ENCODE peak calls at places on chromosome 11, in four cellular contexts. Q is GM12878, F is SK-N-SH, T is HCT116. X is an unnamed sample.

GRCh38 chr11:115078461-115079438 is 400.4 kb downstream of the NXPE2 start:
- DNase-seq in Q (no peak), F (no peak), T (no peak), X (no peak)

GRCh38 chr11:1817511-1817910 is 17.3 kb upstream of the SYT8 start:
- DNase-seq in Q (no peak), F (no peak), T (no peak), X (no peak)

GRCh38 chr11:112776834-112777793 is 184.1 kb upstream of the NCAM1 start:
- DNase-seq in Q (no peak), F (peak), T (no peak), X (no peak)

GRCh38 chr11:130786987-130787688 is 129.1 kb downstream of the SNX19 start:
- DNase-seq in Q (no peak), F (no peak), T (no peak), X (peak)

GRCh38 chr11:7020183-7020917 is at the start of the genes NLRP14 and ZNF214:
- DNase-seq in Q (no peak), F (peak), T (peak), X (peak)

GRCh38 chr11:1762537-1763302 is 1.0 kb downstream of the CTSD start:
- DNase-seq in Q (no peak), F (no peak), T (peak), X (peak)

GRCh38 chr11:30585892-30586250 is 282 bp downstream of the MPPED2 start:
- DNase-seq in Q (no peak), F (peak), T (no peak), X (peak)

GRCh38 chr11:64268687-64269379 is 15.6 kb downstream of the BAD start:
- DNase-seq in Q (no peak), F (peak), T (no peak), X (no peak)

GRCh38 chr11:35344990-35345655 is 74.2 kb downstream of the SLC1A2 start:
- DNase-seq in Q (no peak), F (no peak), T (no peak), X (no peak)

GRCh38 chr11:109735139-109735538 is 313.1 kb downstream of the C11orf87 start:
- DNase-seq in Q (no peak), F (no peak), T (no peak), X (no peak)

GRCh38 chr11:69640995-69641581 is at the start of gene CCND1:
- DNase-seq in Q (no peak), F (peak), T (peak), X (peak)

GRCh38 chr11:96156379-96156722 is 186.6 kb downstream of the MAML2 start:
- DNase-seq in Q (no peak), F (no peak), T (no peak), X (no peak)
- TF ChIP-seq JUND in Q (no peak), F (no peak), T (no peak), X (no peak)

DNA sequence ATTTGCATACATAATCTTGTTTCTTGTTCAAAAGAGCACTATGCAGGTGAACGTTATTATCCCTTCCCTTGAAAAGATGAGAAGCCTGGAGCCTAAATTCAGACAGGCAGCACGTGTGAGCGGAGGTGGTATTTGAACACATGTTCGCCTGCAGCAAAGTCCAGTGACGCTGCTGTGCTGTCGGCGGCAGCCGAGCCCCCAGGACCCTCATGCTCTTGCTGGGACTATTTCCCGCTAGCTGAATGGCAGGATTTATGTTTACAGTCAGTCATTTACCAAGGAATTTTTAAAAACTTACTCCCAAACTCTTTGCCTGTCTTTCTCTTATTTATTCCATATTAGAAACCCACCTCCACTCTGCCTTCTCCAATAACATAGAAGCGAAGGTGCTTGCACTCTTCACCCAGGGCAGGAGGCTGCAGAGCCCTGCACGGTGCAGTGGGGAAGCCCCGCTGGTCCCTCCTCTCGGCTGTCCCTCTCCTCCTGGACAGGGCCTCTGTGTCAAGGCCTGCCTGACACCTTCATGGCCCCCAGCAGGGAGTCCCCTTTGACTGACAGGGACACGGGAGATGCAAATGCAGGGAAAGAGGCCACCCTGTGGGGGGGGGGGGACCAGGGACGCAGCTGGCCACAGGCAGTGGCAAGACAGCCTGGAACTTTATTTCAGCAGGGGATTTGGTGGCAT is 528.5 kb upstream of the B3GAT1 start:
- DNase-seq in Q (no peak), F (no peak), T (no peak), X (no peak)
- TF ChIP-seq JUND in Q (no peak), F (no peak), T (no peak), X (no peak)

GRCh38 chr11:8094656-8095055 is 13.6 kb downstream of the TUB start:
- DNase-seq in Q (no peak), F (no peak), T (no peak), X (no peak)

GRCh38 chr11:8090756-8091155 is 9.7 kb downstream of the TUB start:
- DNase-seq in Q (no peak), F (peak), T (peak), X (no peak)

GRCh38 chr11:8093931-8094575 is 13.0 kb downstream of the TUB start:
- DNase-seq in Q (no peak), F (no peak), T (no peak), X (no peak)

GRCh38 chr11:8091671-8092070 is 10.7 kb downstream of the TUB start:
- DNase-seq in Q (no peak), F (no peak), T (no peak), X (no peak)

GRCh38 chr11:8092587-8093424 is 11.8 kb downstream of the TUB start:
- DNase-seq in Q (no peak), F (peak), T (peak), X (peak)
- TF ChIP-seq JUND in Q (no peak), F (no peak), T (no peak), X (no peak)

GRCh38 chr11:125515102-125515439 is 19.0 kb upstream of the FEZ1 start:
- DNase-seq in Q (no peak), F (no peak), T (no peak), X (no peak)

GRCh38 chr11:125519865-125520834 is 24.1 kb upstream of the FEZ1 start:
- DNase-seq in Q (no peak), F (no peak), T (no peak), X (no peak)

GRCh38 chr11:125514336-125515101 is 18.5 kb upstream of the FEZ1 start:
- DNase-seq in Q (peak), F (peak), T (no peak), X (no peak)

GRCh38 chr11:125516266-125516665 is 20.2 kb upstream of the FEZ1 start:
- DNase-seq in Q (no peak), F (no peak), T (no peak), X (no peak)

GRCh38 chr11:125517116-125517804 is 21.2 kb upstream of the FEZ1 start:
- DNase-seq in Q (no peak), F (peak), T (no peak), X (peak)
- TF ChIP-seq JUND in Q (no peak), F (no peak), T (no peak), X (no peak)

GRCh38 chr11:67266424-67267187 is at the start of gene GRK2:
- DNase-seq in Q (no peak), F (peak), T (no peak), X (peak)
- TF ChIP-seq JUND in Q (no peak), F (no peak), T (no peak), X (no peak)

GRCh38 chr11:44564653-44565007 is 833 bp upstream of the CD82 start:
- DNase-seq in Q (no peak), F (no peak), T (no peak), X (no peak)
- TF ChIP-seq JUND in Q (no peak), F (no peak), T (no peak), X (no peak)

DNA sequence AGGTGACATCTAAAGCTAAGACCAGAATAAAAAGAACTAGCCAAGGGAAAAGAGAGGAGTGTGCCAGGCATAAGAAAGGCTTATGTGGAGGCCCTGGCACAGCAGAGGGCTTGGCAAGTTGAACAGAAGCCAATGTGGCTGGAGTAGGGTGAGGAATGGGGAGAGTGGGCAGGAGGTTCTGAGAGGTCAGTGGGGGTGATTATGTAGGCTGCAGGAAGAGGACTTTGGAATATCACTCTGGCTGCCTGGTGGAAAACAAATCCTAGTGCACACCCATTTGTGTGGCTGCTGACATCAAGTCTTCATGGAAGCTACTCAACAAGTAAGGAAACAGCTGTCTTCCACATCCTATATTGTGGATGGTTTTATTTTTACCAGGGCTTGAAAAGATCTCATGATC is 3.5 kb downstream of the MRPL16 start:
- DNase-seq in Q (no peak), F (no peak), T (no peak), X (no peak)
- TF ChIP-seq JUND in Q (no peak), F (no peak), T (no peak), X (no peak)

GRCh38 chr11:37322333-37323194 is 724.5 kb upstream of the RAG2 start:
- DNase-seq in Q (no peak), F (no peak), T (no peak), X (peak)
- TF ChIP-seq JUND in Q (no peak), F (no peak), T (no peak), X (no peak)

X was measured in T47D.